ENCODE peak calls at places on chromosomes 2 and 18, in nine cellular contexts. One of them, this sample, is unnamed. For H3K4me1, the result is how much of the 10 kb centered on the place peaks cover.

GRCh38 chr2:28342081-28342967 is 50.3 kb upstream of the FOSL2 start:
- DNase-seq in pancreas: peak
- DNase-seq in K562: peak
- DNase-seq in osteoblast: peak
- DNase-seq in sigmoid colon: peak
- DNase-seq in tibial artery: peak
- DNase-seq in A549: peak
- DNase-seq in adrenal gland: peak
- DNase-seq in neural progenitor cell: no peak
- DNase-seq in this sample: no peak

GRCh38 chr2:1219901-1220691 is 193.2 kb upstream of the TPO start:
- DNase-seq in pancreas: no peak
- DNase-seq in K562: no peak
- DNase-seq in osteoblast: peak
- DNase-seq in sigmoid colon: no peak
- DNase-seq in tibial artery: no peak
- DNase-seq in A549: no peak
- DNase-seq in adrenal gland: no peak
- DNase-seq in neural progenitor cell: no peak
- DNase-seq in this sample: no peak

GRCh38 chr2:176174382-176174834 is 14.1 kb upstream of the HOXD1 start:
- DNase-seq in pancreas: no peak
- DNase-seq in K562: no peak
- DNase-seq in osteoblast: peak
- DNase-seq in sigmoid colon: no peak
- DNase-seq in tibial artery: no peak
- DNase-seq in A549: no peak
- DNase-seq in adrenal gland: no peak
- DNase-seq in neural progenitor cell: peak
- DNase-seq in this sample: peak

GRCh38 chr2:17309741-17310339 is 208.4 kb downstream of the RAD51AP2 start:
- DNase-seq in pancreas: no peak
- DNase-seq in K562: peak
- DNase-seq in osteoblast: no peak
- DNase-seq in sigmoid colon: no peak
- DNase-seq in tibial artery: no peak
- DNase-seq in A549: peak
- DNase-seq in adrenal gland: peak
- DNase-seq in neural progenitor cell: peak
- DNase-seq in this sample: peak

GRCh38 chr2:62760555-62760954 is 55.0 kb downstream of the EHBP1 start:
- DNase-seq in pancreas: no peak
- DNase-seq in K562: no peak
- DNase-seq in osteoblast: peak
- DNase-seq in sigmoid colon: no peak
- DNase-seq in tibial artery: no peak
- DNase-seq in A549: no peak
- DNase-seq in adrenal gland: no peak
- DNase-seq in neural progenitor cell: no peak
- DNase-seq in this sample: no peak

GRCh38 chr18:29176681-29177080 is 999.8 kb upstream of the CDH2 start:
- DNase-seq in pancreas: no peak
- DNase-seq in K562: no peak
- DNase-seq in osteoblast: no peak
- DNase-seq in sigmoid colon: no peak
- DNase-seq in tibial artery: no peak
- DNase-seq in A549: no peak
- DNase-seq in adrenal gland: no peak
- DNase-seq in neural progenitor cell: no peak
- DNase-seq in this sample: no peak

GRCh38 chr2:106147159-106147558 is 46.9 kb downstream of the UXS1 start:
- DNase-seq in pancreas: no peak
- DNase-seq in K562: no peak
- DNase-seq in osteoblast: no peak
- DNase-seq in sigmoid colon: no peak
- DNase-seq in tibial artery: no peak
- DNase-seq in A549: peak
- DNase-seq in adrenal gland: no peak
- DNase-seq in neural progenitor cell: no peak
- DNase-seq in this sample: no peak

GRCh38 chr2:25885933-25886332 is 7.6 kb upstream of the ASXL2 start:
- DNase-seq in pancreas: no peak
- DNase-seq in K562: no peak
- DNase-seq in osteoblast: peak
- DNase-seq in sigmoid colon: no peak
- DNase-seq in tibial artery: no peak
- DNase-seq in A549: peak
- DNase-seq in adrenal gland: no peak
- DNase-seq in neural progenitor cell: no peak
- DNase-seq in this sample: no peak

GRCh38 chr18:33113421-33113820 is 327.1 kb downstream of the CCDC178 start:
- DNase-seq in pancreas: no peak
- DNase-seq in K562: no peak
- DNase-seq in osteoblast: no peak
- DNase-seq in sigmoid colon: no peak
- DNase-seq in tibial artery: no peak
- DNase-seq in A549: no peak
- DNase-seq in adrenal gland: no peak
- DNase-seq in neural progenitor cell: no peak
- DNase-seq in this sample: no peak

GRCh38 chr18:27185025-27185763 is at the start of gene CHST9:
- DNase-seq in pancreas: peak
- DNase-seq in K562: no peak
- DNase-seq in osteoblast: no peak
- DNase-seq in sigmoid colon: no peak
- DNase-seq in tibial artery: no peak
- DNase-seq in A549: no peak
- DNase-seq in adrenal gland: no peak
- DNase-seq in neural progenitor cell: peak
- DNase-seq in this sample: peak

GRCh38 chr2:43745457-43745856 is 28.4 kb upstream of the DYNC2LI1 start:
- DNase-seq in pancreas: no peak
- DNase-seq in K562: no peak
- DNase-seq in osteoblast: no peak
- DNase-seq in sigmoid colon: no peak
- DNase-seq in tibial artery: no peak
- DNase-seq in A549: no peak
- DNase-seq in adrenal gland: no peak
- DNase-seq in neural progenitor cell: no peak
- DNase-seq in this sample: no peak

GRCh38 chr2:168002021-168002553 is 245.3 kb downstream of the STK39 start:
- DNase-seq in pancreas: no peak
- DNase-seq in K562: no peak
- DNase-seq in osteoblast: no peak
- DNase-seq in sigmoid colon: no peak
- DNase-seq in tibial artery: no peak
- DNase-seq in A549: no peak
- DNase-seq in adrenal gland: no peak
- DNase-seq in neural progenitor cell: peak
- DNase-seq in this sample: no peak

GRCh38 chr2:10192392-10192791 is 69.9 kb downstream of the RRM2 start:
- DNase-seq in pancreas: no peak
- DNase-seq in K562: no peak
- DNase-seq in osteoblast: peak
- DNase-seq in sigmoid colon: no peak
- DNase-seq in tibial artery: no peak
- DNase-seq in A549: no peak
- DNase-seq in adrenal gland: no peak
- DNase-seq in neural progenitor cell: no peak
- DNase-seq in this sample: no peak

GRCh38 chr2:134705861-134706586 is 12.8 kb downstream of the TMEM163 start:
- DNase-seq in pancreas: no peak
- DNase-seq in K562: no peak
- DNase-seq in osteoblast: no peak
- DNase-seq in sigmoid colon: no peak
- DNase-seq in tibial artery: no peak
- DNase-seq in A549: no peak
- DNase-seq in adrenal gland: no peak
- DNase-seq in neural progenitor cell: peak
- DNase-seq in this sample: peak

GRCh38 chr18:34639662-34640061 is 70.4 kb upstream of the DTNA start:
- DNase-seq in pancreas: no peak
- DNase-seq in K562: no peak
- DNase-seq in osteoblast: no peak
- DNase-seq in sigmoid colon: no peak
- DNase-seq in tibial artery: no peak
- DNase-seq in A549: no peak
- DNase-seq in adrenal gland: no peak
- DNase-seq in neural progenitor cell: no peak
- DNase-seq in this sample: no peak

GRCh38 chr2:207734264-207734635 is 22.8 kb downstream of the CCNYL1 start:
- DNase-seq in pancreas: no peak
- DNase-seq in K562: no peak
- DNase-seq in osteoblast: peak
- DNase-seq in sigmoid colon: no peak
- DNase-seq in tibial artery: no peak
- DNase-seq in A549: peak
- DNase-seq in adrenal gland: no peak
- DNase-seq in neural progenitor cell: no peak
- DNase-seq in this sample: no peak

DNA sequence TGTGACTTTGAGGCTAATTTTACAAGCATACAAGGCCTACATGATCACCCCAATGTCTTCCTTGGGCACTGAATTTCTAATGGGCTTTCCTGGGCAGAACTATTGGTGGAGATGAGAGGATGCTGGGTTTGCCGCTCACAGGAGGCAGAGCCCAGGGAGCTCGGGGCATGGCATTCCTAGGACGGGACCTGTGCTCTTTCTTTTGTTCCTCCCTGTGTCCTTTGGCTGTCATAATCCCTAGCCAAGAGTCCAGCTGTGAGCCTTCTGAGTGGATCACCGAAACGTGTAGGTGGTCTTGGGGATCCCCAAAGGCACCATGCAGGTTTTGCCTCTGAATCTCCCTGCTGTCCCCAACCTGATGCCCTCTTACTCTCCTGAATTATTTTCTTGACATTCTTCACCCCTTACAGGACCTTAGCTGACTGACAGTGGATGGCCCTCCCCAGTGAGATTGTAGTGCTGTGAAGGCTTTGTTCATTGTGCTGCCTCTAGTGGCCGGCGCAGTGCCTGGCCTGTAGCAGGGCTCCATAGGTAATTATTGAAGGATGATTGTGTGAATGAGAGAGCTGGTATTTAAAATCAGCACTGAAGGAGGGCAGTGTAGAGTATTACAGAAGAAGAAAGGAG is 221.9 kb downstream of the ZNF407 start:
- DNase-seq in pancreas: no peak
- DNase-seq in K562: no peak
- DNase-seq in osteoblast: no peak
- DNase-seq in sigmoid colon: no peak
- DNase-seq in tibial artery: no peak
- DNase-seq in A549: peak
- DNase-seq in adrenal gland: no peak
- DNase-seq in neural progenitor cell: peak
- DNase-seq in this sample: peak
- TF ChIP-seq CTCF in pancreas: no peak
- TF ChIP-seq CTCF in K562: peak
- TF ChIP-seq CTCF in osteoblast: peak
- TF ChIP-seq CTCF in sigmoid colon: no peak
- TF ChIP-seq CTCF in tibial artery: no peak
- TF ChIP-seq CTCF in A549: no peak
- TF ChIP-seq CTCF in adrenal gland: no peak
- TF ChIP-seq CTCF in neural progenitor cell: peak
- TF ChIP-seq CTCF in this sample: peak

GRCh38 chr2:217902281-217903141 is 100.3 kb downstream of the TNS1 start:
- DNase-seq in pancreas: peak
- DNase-seq in K562: peak
- DNase-seq in osteoblast: peak
- DNase-seq in sigmoid colon: peak
- DNase-seq in tibial artery: peak
- DNase-seq in A549: peak
- DNase-seq in adrenal gland: peak
- DNase-seq in neural progenitor cell: no peak
- DNase-seq in this sample: no peak
- H3K27ac ChIP-seq in pancreas: peak
- H3K27ac ChIP-seq in K562: no peak
- H3K27ac ChIP-seq in osteoblast: peak
- H3K27ac ChIP-seq in sigmoid colon: peak
- H3K27ac ChIP-seq in tibial artery: peak
- H3K27ac ChIP-seq in A549: peak
- H3K27ac ChIP-seq in adrenal gland: peak
- H3K27ac ChIP-seq in neural progenitor cell: no peak
- H3K27ac ChIP-seq in this sample: no peak

GRCh38 chr2:136381722-136382633 is 264.0 kb upstream of the CXCR4 start:
- DNase-seq in pancreas: no peak
- DNase-seq in K562: no peak
- DNase-seq in osteoblast: peak
- DNase-seq in sigmoid colon: no peak
- DNase-seq in tibial artery: no peak
- DNase-seq in A549: no peak
- DNase-seq in adrenal gland: peak
- DNase-seq in neural progenitor cell: no peak
- DNase-seq in this sample: no peak
- H3K4me1 ChIP-seq in pancreas: under half
- H3K4me1 ChIP-seq in K562: under half
- H3K4me1 ChIP-seq in osteoblast: under half
- H3K4me1 ChIP-seq in sigmoid colon: under half
- H3K4me1 ChIP-seq in tibial artery: under half
- H3K4me1 ChIP-seq in A549: under half
- H3K4me1 ChIP-seq in adrenal gland: under half
- H3K4me1 ChIP-seq in neural progenitor cell: under half
- H3K4me1 ChIP-seq in this sample: under half

GRCh38 chr18:77395941-77396340 is 146.3 kb downstream of the GALR1 start:
- DNase-seq in pancreas: no peak
- DNase-seq in K562: no peak
- DNase-seq in osteoblast: no peak
- DNase-seq in sigmoid colon: no peak
- DNase-seq in tibial artery: no peak
- DNase-seq in A549: no peak
- DNase-seq in adrenal gland: no peak
- DNase-seq in neural progenitor cell: no peak
- DNase-seq in this sample: no peak

GRCh38 chr18:77397056-77397455 is 147.4 kb downstream of the GALR1 start:
- DNase-seq in pancreas: no peak
- DNase-seq in K562: no peak
- DNase-seq in osteoblast: no peak
- DNase-seq in sigmoid colon: no peak
- DNase-seq in tibial artery: no peak
- DNase-seq in A549: no peak
- DNase-seq in adrenal gland: no peak
- DNase-seq in neural progenitor cell: no peak
- DNase-seq in this sample: no peak

GRCh38 chr18:77400561-77400960 is 150.9 kb downstream of the GALR1 start:
- DNase-seq in pancreas: no peak
- DNase-seq in K562: no peak
- DNase-seq in osteoblast: no peak
- DNase-seq in sigmoid colon: no peak
- DNase-seq in tibial artery: no peak
- DNase-seq in A549: no peak
- DNase-seq in adrenal gland: no peak
- DNase-seq in neural progenitor cell: no peak
- DNase-seq in this sample: no peak

GRCh38 chr18:77401173-77401572 is 151.5 kb downstream of the GALR1 start:
- DNase-seq in pancreas: no peak
- DNase-seq in K562: no peak
- DNase-seq in osteoblast: no peak
- DNase-seq in sigmoid colon: no peak
- DNase-seq in tibial artery: no peak
- DNase-seq in A549: no peak
- DNase-seq in adrenal gland: no peak
- DNase-seq in neural progenitor cell: no peak
- DNase-seq in this sample: no peak

GRCh38 chr18:77397617-77398016 is 148.0 kb downstream of the GALR1 start:
- DNase-seq in pancreas: no peak
- DNase-seq in K562: no peak
- DNase-seq in osteoblast: no peak
- DNase-seq in sigmoid colon: no peak
- DNase-seq in tibial artery: no peak
- DNase-seq in A549: no peak
- DNase-seq in adrenal gland: no peak
- DNase-seq in neural progenitor cell: no peak
- DNase-seq in this sample: no peak
- TF ChIP-seq CTCF in pancreas: no peak
- TF ChIP-seq CTCF in K562: no peak
- TF ChIP-seq CTCF in osteoblast: no peak
- TF ChIP-seq CTCF in sigmoid colon: no peak
- TF ChIP-seq CTCF in tibial artery: no peak
- TF ChIP-seq CTCF in A549: no peak
- TF ChIP-seq CTCF in adrenal gland: no peak
- TF ChIP-seq CTCF in neural progenitor cell: no peak
- TF ChIP-seq CTCF in this sample: no peak

This sample was measured in endodermal cell.